ENCODE peak calls at places on chromosomes 11 and 22, in eight cellular contexts. T is iris pigment epithelial cell; A is hypothalamus; V is RKO; X is activated gamma-delta T cell treated with Interleukin-2 at 50 U/mL for 16 hours; I is stimulated activated CD4-positive, alpha-beta T cell treated with anti-CD3 and anti-CD28 coated beads, Interleukin-15, amount 100 ng/mL, for 24 hours; C is H9; H is NCI-H1417. P is an unnamed sample.
A peak's percentile ranks its signal among the peaks of the same experiment; 100 is the strongest.

GRCh38 chr11:83070044-83070877 is 1.4 kb downstream of the RAB30 start:
- DNase-seq in T (peak; percentile 74), A (no peak), V (no peak), X (no peak), I (no peak), C (peak; percentile 40), H (no peak), P (peak; percentile 53)

GRCh38 chr11:3058753-3059664 is 1.8 kb upstream of the CARS1 start:
- DNase-seq in T (peak; percentile 95), A (no peak), V (peak; percentile 86), X (no peak), I (no peak), C (peak; percentile 71), H (no peak), P (peak; percentile 57)

GRCh38 chr11:19846654-19847330 is 134.2 kb downstream of the NAV2 start:
- DNase-seq in T (no peak), A (no peak), V (no peak), X (no peak), I (no peak), C (no peak), H (no peak), P (no peak)

GRCh38 chr11:122741613-122742012 is 86.1 kb downstream of the UBASH3B start:
- DNase-seq in T (peak; percentile 45), A (no peak), V (no peak), X (no peak), I (no peak), C (no peak), H (no peak), P (no peak)

GRCh38 chr11:73249304-73249703 is 22.8 kb upstream of the P2RY6 start:
- DNase-seq in T (peak; percentile 23), A (no peak), V (no peak), X (no peak), I (no peak), C (peak; percentile 8), H (no peak), P (no peak)

GRCh38 chr22:46416537-46417267 is 81.2 kb downstream of the TRMU start:
- DNase-seq in T (peak; percentile 29), A (no peak), V (no peak), X (no peak), I (no peak), C (no peak), H (no peak), P (no peak)

GRCh38 chr11:81270686-81271085 is 1463.0 kb downstream of the FAM181B start:
- DNase-seq in T (no peak), A (no peak), V (no peak), X (no peak), I (no peak), C (no peak), H (no peak), P (no peak)

GRCh38 chr11:96579642-96580041 is 189.8 kb downstream of the JRKL start:
- DNase-seq in T (no peak), A (no peak), V (no peak), X (no peak), I (no peak), C (no peak), H (peak; percentile 28), P (no peak)

GRCh38 chr11:9529333-9529648 is 44.2 kb upstream of the WEE1 start:
- DNase-seq in T (no peak), A (no peak), V (no peak), X (no peak), I (no peak), C (no peak), H (no peak), P (peak; percentile 89)

GRCh38 chr11:69483696-69484426 is 2.4 kb downstream of the LINC01488 start:
- DNase-seq in T (no peak), A (no peak), V (no peak), X (no peak), I (no peak), C (peak; percentile 71), H (no peak), P (no peak)

GRCh38 chr22:40107756-40108437 is 69.8 kb upstream of the TNRC6B start:
- DNase-seq in T (peak; percentile 34), A (no peak), V (no peak), X (no peak), I (peak; percentile 51), C (no peak), H (no peak), P (no peak)

GRCh38 chr22:40332319-40332781 is 13.9 kb upstream of the ADSL start:
- DNase-seq in T (peak; percentile 89), A (no peak), V (no peak), X (no peak), I (no peak), C (no peak), H (no peak), P (no peak)

GRCh38 chr11:102279641-102280170 is 37.6 kb upstream of the BIRC3 start:
- DNase-seq in T (peak; percentile 79), A (no peak), V (no peak), X (no peak), I (peak; percentile 27), C (no peak), H (no peak), P (no peak)

GRCh38 chr11:12269104-12269441 is 108.3 kb upstream of the PARVA start:
- DNase-seq in T (peak; percentile 45), A (no peak), V (no peak), X (no peak), I (no peak), C (no peak), H (no peak), P (no peak)

GRCh38 chr11:45643585-45643984 is 21.8 kb downstream of the CHST1 start:
- DNase-seq in T (no peak), A (no peak), V (no peak), X (no peak), I (no peak), C (no peak), H (no peak), P (no peak)

GRCh38 chr22:23180893-23181762 is 819 bp downstream of the BCR start:
- DNase-seq in T (no peak), A (no peak), V (no peak), X (peak; percentile 26), I (peak; percentile 45), C (no peak), H (peak; percentile 55), P (no peak)

GRCh38 chr22:34045311-34045710 is 125.0 kb upstream of the LARGE1 start:
- DNase-seq in T (no peak), A (no peak), V (peak; percentile 24), X (no peak), I (no peak), C (no peak), H (no peak), P (no peak)

P was measured in erythroblast.